ENCODE peak calls at places on chromosome 22, in five cellular contexts. T, G, P, X and C are unnamed samples.

GRCh38 chr22:50267591-50268390 is 2.4 kb downstream of the MAPK11 start:
- DNase-seq in T (peak; percentile 28), G (no peak), P (peak; percentile 74), X (peak; percentile 38), C (no peak)

GRCh38 chr22:50016988-50017700 is 4.6 kb upstream of the IL17REL start:
- DNase-seq in T (no peak), G (no peak), P (no peak), X (no peak), C (no peak)

GRCh38 chr22:49959782-49960158 is 802 bp upstream of the PIM3 start:
- DNase-seq in T (no peak), G (no peak), P (no peak), X (no peak), C (no peak)

GRCh38 chr22:27775698-27776409 is 25.7 kb downstream of the MN1 start:
- DNase-seq in T (no peak), G (no peak), P (no peak), X (no peak), C (no peak)

GRCh38 chr22:43789452-43789851 is 22.7 kb downstream of the EFCAB6 start:
- DNase-seq in T (no peak), G (peak; percentile 67), P (peak; percentile 64), X (peak; percentile 47), C (peak; percentile 82)

GRCh38 chr22:22709719-22710445 is 65.5 kb downstream of the GGTLC2 start:
- DNase-seq in T (no peak), G (no peak), P (no peak), X (no peak), C (no peak)

GRCh38 chr22:30314918-30315317 is 11.8 kb downstream of the TBC1D10A start:
- DNase-seq in T (no peak), G (no peak), P (no peak), X (no peak), C (no peak)

GRCh38 chr22:37177755-37178154 is 10.3 kb downstream of the C1QTNF6 start:
- DNase-seq in T (no peak), G (no peak), P (no peak), X (no peak), C (no peak)

GRCh38 chr22:23073506-23074229 is 3.3 kb downstream of the GNAZ start:
- DNase-seq in T (no peak), G (no peak), P (no peak), X (no peak), C (no peak)

GRCh38 chr22:26585104-26585790 is 4.7 kb downstream of the TPST2 start:
- DNase-seq in T (no peak), G (peak; percentile 19), P (peak; percentile 84), X (peak; percentile 79), C (peak; percentile 39)

GRCh38 chr22:46609175-46609690 is 11.0 kb upstream of the GRAMD4 start:
- DNase-seq in T (no peak), G (no peak), P (no peak), X (no peak), C (no peak)

GRCh38 chr22:42901790-42902508 is 44.9 kb upstream of the ARFGAP3 start:
- DNase-seq in T (no peak), G (no peak), P (peak; percentile 64), X (no peak), C (no peak)

GRCh38 chr22:47408409-47408808 is 646.0 kb downstream of the TBC1D22A start:
- DNase-seq in T (no peak), G (no peak), P (no peak), X (no peak), C (no peak)

GRCh38 chr22:19992481-19992911 is 24.1 kb downstream of the ARVCF start:
- DNase-seq in T (no peak), G (no peak), P (no peak), X (no peak), C (no peak)

GRCh38 chr22:26981111-26981510 is 323.7 kb downstream of the MIAT start:
- DNase-seq in T (no peak), G (no peak), P (no peak), X (no peak), C (no peak)

GRCh38 chr22:30246962-30247376 is 410 bp upstream of the LIF start:
- DNase-seq in T (no peak), G (no peak), P (no peak), X (no peak), C (no peak)

GRCh38 chr22:44609589-44609988 is 92.4 kb upstream of the PRR5 start:
- DNase-seq in T (no peak), G (no peak), P (no peak), X (no peak), C (no peak)

GRCh38 chr22:30871391-30872281 is 96.9 kb downstream of the MORC2 start:
- DNase-seq in T (no peak), G (no peak), P (no peak), X (no peak), C (no peak)

DNA sequence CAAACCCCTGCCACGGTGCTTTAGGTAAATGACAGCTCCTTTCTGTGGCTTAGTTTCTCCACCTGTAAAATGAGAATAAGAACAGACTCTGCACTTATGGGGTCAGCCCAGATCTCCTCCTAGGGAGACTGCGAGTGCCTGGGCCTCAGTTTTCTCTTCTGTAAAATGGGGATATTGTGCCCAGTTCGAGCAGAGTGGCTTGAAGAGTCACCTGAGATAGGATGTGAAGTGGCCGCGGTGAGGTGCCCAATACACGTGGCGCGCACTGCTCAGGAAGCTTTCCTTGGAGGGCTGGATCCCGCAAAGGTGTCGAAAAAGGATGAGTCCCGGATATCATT is 467 bp upstream of the EMID1 start:
- DNase-seq in T (no peak), G (no peak), P (no peak), X (no peak), C (no peak)
- H3K4me3 ChIP-seq in T (no peak overlapping the region), G (peak overlapping the region; percentile 47), P (peak overlapping the region; percentile 73), X (peak overlapping the region; percentile 29), C (peak overlapping the region; percentile 47)

DNA sequence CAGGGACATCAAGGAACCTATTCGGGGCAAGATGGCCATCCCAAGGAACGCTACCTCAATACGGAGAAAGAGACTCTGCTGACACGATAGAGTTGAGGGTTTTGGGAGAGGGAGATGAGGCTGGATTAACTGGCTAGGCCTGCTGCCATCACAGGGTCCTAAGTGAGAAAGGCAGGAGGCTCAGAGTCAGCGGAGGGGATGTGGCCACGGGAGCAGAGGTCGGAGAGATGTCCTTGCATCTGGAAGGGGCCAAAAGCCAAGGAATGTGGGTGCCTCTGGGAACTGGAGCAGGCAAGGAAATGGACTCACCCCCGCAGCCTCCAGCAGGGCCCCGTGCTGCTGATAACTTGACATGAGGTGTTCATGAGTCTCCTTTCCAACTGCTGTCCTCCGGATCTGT is 31.0 kb upstream of the RFPL3 start:
- DNase-seq in T (no peak), G (no peak), P (no peak), X (no peak), C (no peak)
- H3K4me3 ChIP-seq in T (no peak overlapping the region), G (no peak overlapping the region), P (no peak overlapping the region), X (no peak overlapping the region), C (no peak overlapping the region)

DNA sequence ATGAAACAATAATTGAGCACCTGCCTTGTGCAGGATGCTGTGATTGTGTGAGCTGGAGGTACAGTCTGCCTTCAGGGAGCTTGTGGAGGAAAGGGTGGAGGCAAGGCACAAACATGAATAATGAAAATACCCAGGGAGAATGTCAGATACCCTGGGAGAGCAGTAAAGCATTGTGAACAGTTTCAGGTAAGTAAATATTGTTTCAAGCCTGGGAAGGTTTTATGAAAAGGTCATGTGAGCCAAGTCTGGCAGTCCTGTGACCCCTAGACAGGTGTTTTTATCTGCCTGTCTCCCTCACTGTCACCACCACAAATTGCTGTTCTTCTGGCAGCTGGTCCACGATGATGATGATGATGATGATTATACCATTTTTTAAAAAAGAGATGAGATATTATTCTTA is 32.0 kb downstream of the SPECC1L start:
- DNase-seq in T (no peak), G (no peak), P (no peak), X (no peak), C (no peak)
- H3K4me3 ChIP-seq in T (no peak overlapping the region), G (no peak overlapping the region), P (no peak overlapping the region), X (no peak overlapping the region), C (no peak overlapping the region)

GRCh38 chr22:35651085-35651484 is 2.8 kb downstream of the APOL6 start:
- DNase-seq in T (no peak), G (no peak), P (no peak), X (no peak), C (no peak)

GRCh38 chr22:35645646-35646045 is 2.6 kb upstream of the APOL6 start:
- DNase-seq in T (no peak), G (no peak), P (no peak), X (no peak), C (no peak)

GRCh38 chr22:35649636-35650250 is 1.5 kb downstream of the APOL6 start:
- DNase-seq in T (no peak), G (no peak), P (no peak), X (no peak), C (no peak)

GRCh38 chr22:35649026-35649553 is 844 bp downstream of the APOL6 start:
- DNase-seq in T (no peak), G (no peak), P (no peak), X (no peak), C (no peak)

GRCh38 chr22:35648066-35649025 is at the start of gene APOL6:
- DNase-seq in T (peak; percentile 79), G (no peak), P (no peak), X (peak; percentile 70), C (peak; percentile 54)
- H3K4me3 ChIP-seq in T (peak within 1 kb of the TSS; percentile 98), G (peak within 1 kb of the TSS; percentile 49), P (peak within 1 kb of the TSS; percentile 93), X (peak within 1 kb of the TSS; percentile 55), C (peak within 1 kb of the TSS; percentile 62)